ENCODE peak calls at places on chromosomes 3 and 15, in five cellular contexts. R is Peyer's patch, J is PC-9, W is breast epithelium, I is WERI-Rb-1. A is an unnamed sample.

GRCh38 chr3:62918131-62918530 is 42.9 kb upstream of the CADPS start:
- DNase-seq in R (no peak), J (no peak), W (no peak), I (no peak), A (no peak)

GRCh38 chr3:143321058-143321769 is 201.6 kb downstream of the CHST2 start:
- DNase-seq in R (no peak), J (no peak), W (no peak), I (no peak), A (no peak)

GRCh38 chr15:70589221-70589620 is 174.1 kb downstream of the UACA start:
- DNase-seq in R (no peak), J (no peak), W (no peak), I (no peak), A (no peak)

GRCh38 chr3:32474201-32474600 is 28.5 kb downstream of the CMTM6 start:
- DNase-seq in R (no peak), J (no peak), W (no peak), I (no peak), A (no peak)

GRCh38 chr3:123082370-123083065 is 15.7 kb downstream of the PDIA5 start:
- DNase-seq in R (no peak), J (no peak), W (no peak), I (no peak), A (peak)

GRCh38 chr3:61724801-61725200 is 163.4 kb downstream of the PTPRG start:
- DNase-seq in R (no peak), J (no peak), W (no peak), I (no peak), A (no peak)

GRCh38 chr15:66826504-66826903 is 124.5 kb downstream of the SMAD6 start:
- DNase-seq in R (no peak), J (no peak), W (no peak), I (no peak), A (no peak)

GRCh38 chr3:14125193-14126016 is 553 bp downstream of the TMEM43 start:
- DNase-seq in R (no peak), J (peak), W (peak), I (peak), A (peak)

GRCh38 chr3:158407844-158408517 is 163.0 kb upstream of the MLF1 start:
- DNase-seq in R (no peak), J (no peak), W (no peak), I (peak), A (no peak)

GRCh38 chr15:73050561-73051297 is 1.5 kb upstream of the NEO1 start:
- DNase-seq in R (no peak), J (no peak), W (no peak), I (no peak), A (no peak)

GRCh38 chr3:147943265-147943945 is 534.2 kb downstream of the ZIC1 start:
- DNase-seq in R (no peak), J (peak), W (no peak), I (no peak), A (no peak)

GRCh38 chr15:92533298-92533697 is 122.3 kb downstream of the FAM174B start:
- DNase-seq in R (no peak), J (no peak), W (no peak), I (no peak), A (no peak)

GRCh38 chr15:99070268-99070667 is 34.6 kb upstream of the SYNM start:
- DNase-seq in R (no peak), J (peak), W (no peak), I (no peak), A (no peak)

GRCh38 chr15:39025331-39025730 is 460.7 kb upstream of the RASGRP1 start:
- DNase-seq in R (no peak), J (no peak), W (no peak), I (no peak), A (no peak)

GRCh38 chr15:60392601-60392985 is 5.2 kb downstream of the ANXA2 start:
- DNase-seq in R (no peak), J (peak), W (peak), I (no peak), A (peak)

GRCh38 chr3:55488398-55489055 is 1.4 kb upstream of the WNT5A start:
- DNase-seq in R (no peak), J (no peak), W (peak), I (peak), A (peak)

GRCh38 chr3:197353867-197354180 is 55.4 kb upstream of the DLG1 start:
- DNase-seq in R (no peak), J (no peak), W (no peak), I (peak), A (no peak)

GRCh38 chr3:126683506-126683905 is 20.5 kb upstream of the CHCHD6 start:
- DNase-seq in R (no peak), J (no peak), W (no peak), I (peak), A (no peak)

GRCh38 chr3:112734171-112734570 is 93.2 kb upstream of the CCDC80 start:
- DNase-seq in R (no peak), J (no peak), W (no peak), I (no peak), A (no peak)

GRCh38 chr15:100703032-100703578 is 100.7 kb downstream of the ASB7 start:
- DNase-seq in R (no peak), J (peak), W (peak), I (no peak), A (peak)

GRCh38 chr3:139561959-139562676 is 22.6 kb upstream of the RBP1 start:
- DNase-seq in R (no peak), J (peak), W (no peak), I (peak), A (peak)

GRCh38 chr3:24952388-24952787 is 457.7 kb upstream of the THRB start:
- DNase-seq in R (no peak), J (no peak), W (no peak), I (no peak), A (no peak)

GRCh38 chr3:195188530-195188917 is 82.4 kb downstream of the XXYLT1 start:
- DNase-seq in R (no peak), J (no peak), W (no peak), I (no peak), A (no peak)

GRCh38 chr3:128364291-128364690 is 102.4 kb downstream of the DNAJB8 start:
- DNase-seq in R (no peak), J (no peak), W (no peak), I (no peak), A (no peak)

GRCh38 chr3:30544811-30545210 is 61.6 kb upstream of the TGFBR2 start:
- DNase-seq in R (no peak), J (no peak), W (no peak), I (no peak), A (no peak)

GRCh38 chr3:155185623-155186022 is 105.5 kb downstream of the MME start:
- DNase-seq in R (no peak), J (no peak), W (no peak), I (no peak), A (no peak)

GRCh38 chr15:42876224-42876623 is 44.4 kb downstream of the TTBK2 start:
- DNase-seq in R (no peak), J (no peak), W (no peak), I (no peak), A (no peak)

GRCh38 chr3:113136071-113136470 is 75.3 kb upstream of the BOC start:
- DNase-seq in R (no peak), J (no peak), W (no peak), I (no peak), A (peak)

GRCh38 chr3:98343647-98344507 is 9.8 kb upstream of the OR5K4 start:
- DNase-seq in R (no peak), J (peak), W (no peak), I (peak), A (peak)

GRCh38 chr3:42664443-42664814 is 10.9 kb downstream of the ZBTB47 start:
- DNase-seq in R (no peak), J (no peak), W (no peak), I (no peak), A (no peak)

DNA sequence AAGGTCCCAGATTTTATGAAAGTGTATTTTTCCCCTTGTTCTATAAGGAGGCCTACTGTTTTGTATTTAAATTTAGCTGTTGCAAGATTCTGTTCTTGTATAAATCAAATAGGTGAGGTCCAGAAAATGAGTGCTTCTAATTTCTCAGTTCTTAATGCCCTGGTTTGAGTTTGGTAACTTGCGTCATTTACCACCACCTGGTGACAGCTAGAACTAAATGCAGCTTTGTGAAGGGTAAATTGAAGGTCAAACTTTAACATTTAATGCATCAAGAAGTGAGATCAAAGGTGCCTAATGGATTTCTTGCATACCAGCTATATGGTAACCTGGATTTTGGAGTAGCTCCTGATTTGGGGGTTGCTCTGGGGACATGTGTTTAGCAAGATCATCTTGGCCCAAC is 50.7 kb upstream of the POLR2M start:
- DNase-seq in R (no peak), J (no peak), W (no peak), I (no peak), A (peak)
- TF ChIP-seq CTCF in R (peak), J (no peak), W (no peak), I (no peak), A (no peak)

GRCh38 chr3:159852821-159853505 is 135.7 kb upstream of the IL12A start:
- DNase-seq in R (no peak), J (peak), W (peak), I (peak), A (no peak)
- H3K4me3 ChIP-seq in R (peak), J (no peak), W (peak), I (no peak), A (no peak)

DNA sequence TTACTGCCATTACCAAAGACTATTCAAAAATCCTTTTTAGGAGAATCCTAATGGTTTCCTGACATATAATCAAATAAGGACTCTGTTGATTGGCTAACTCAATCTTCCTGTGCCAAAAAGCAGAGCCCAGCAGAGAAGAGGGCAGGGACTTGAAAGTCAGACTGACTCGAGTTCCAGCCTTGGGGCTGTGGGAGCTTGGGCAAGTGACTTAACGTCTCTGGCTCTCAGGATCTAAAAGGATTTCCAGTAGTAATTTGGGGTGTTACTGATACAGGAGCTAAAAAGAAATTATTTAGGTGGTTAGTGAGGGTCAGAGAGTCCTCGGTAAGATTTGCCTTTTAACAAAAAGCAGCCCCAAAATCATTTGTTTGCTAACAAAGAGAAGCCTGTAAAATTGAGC is 10.9 kb downstream of the CCR5 start:
- DNase-seq in R (no peak), J (no peak), W (no peak), I (no peak), A (no peak)
- TF ChIP-seq CTCF in R (no peak), J (no peak), W (no peak), I (no peak), A (no peak)

GRCh38 chr15:30904812-30905211 is 1.1 kb downstream of the FAN1 start:
- DNase-seq in R (no peak), J (no peak), W (no peak), I (no peak), A (no peak)
- H3K4me3 ChIP-seq in R (no peak), J (peak), W (no peak), I (no peak), A (no peak)

GRCh38 chr3:23811117-23811487 is 5.3 kb downstream of the UBE2E1 start:
- DNase-seq in R (no peak), J (no peak), W (peak), I (peak), A (peak)

GRCh38 chr3:23809840-23810341 is 4.1 kb downstream of the UBE2E1 start:
- DNase-seq in R (no peak), J (no peak), W (no peak), I (no peak), A (peak)

GRCh38 chr3:23809294-23809693 is 3.5 kb downstream of the UBE2E1 start:
- DNase-seq in R (no peak), J (no peak), W (no peak), I (no peak), A (peak)

GRCh38 chr3:23811919-23812318 is 6.2 kb downstream of the UBE2E1 start:
- DNase-seq in R (no peak), J (no peak), W (no peak), I (no peak), A (peak)

GRCh38 chr3:23810342-23811116 is 4.8 kb downstream of the UBE2E1 start:
- DNase-seq in R (peak), J (no peak), W (no peak), I (peak), A (peak)
- TF ChIP-seq CTCF in R (no peak), J (no peak), W (no peak), I (peak), A (peak)

GRCh38 chr3:28240440-28240839 is 979 bp upstream of the CMC1 start:
- DNase-seq in R (no peak), J (no peak), W (no peak), I (peak), A (no peak)
- H3K4me3 ChIP-seq in R (peak), J (peak), W (peak), I (peak), A (no peak)

GRCh38 chr15:55921744-55922143 is 71.7 kb downstream of the NEDD4 start:
- DNase-seq in R (no peak), J (no peak), W (no peak), I (no peak), A (no peak)
- TF ChIP-seq CTCF in R (no peak), J (no peak), W (no peak), I (no peak), A (no peak)